ENCODE peak calls at places on chromosomes 5 and 9, in nine cellular contexts. Y is nephron progenitor cell, Q is mammary epithelial cell, C is osteoblast, D is SK-N-SH, N is GM12865, F is AG09309, G is A549, V is fibroblast of pulmonary artery. I is an unnamed sample.

GRCh38 chr9:103037508-103038477 is 42.7 kb downstream of the CYLC2 start:
- DNase-seq in Y (no peak), Q (no peak), C (no peak), D (no peak), N (no peak), F (no peak), G (no peak), V (peak), I (no peak)

GRCh38 chr5:95794070-95794516 is 28.4 kb downstream of the GLRX start:
- DNase-seq in Y (no peak), Q (no peak), C (peak), D (no peak), N (no peak), F (no peak), G (peak), V (peak), I (no peak)

GRCh38 chr5:170275376-170275994 is 22.1 kb downstream of the LCP2 start:
- DNase-seq in Y (no peak), Q (no peak), C (no peak), D (no peak), N (no peak), F (no peak), G (no peak), V (no peak), I (no peak)

GRCh38 chr5:68243251-68243650 is 27.7 kb downstream of the PIK3R1 start:
- DNase-seq in Y (no peak), Q (no peak), C (no peak), D (no peak), N (no peak), F (no peak), G (no peak), V (no peak), I (no peak)

GRCh38 chr9:37953775-37954437 is 50.0 kb upstream of the SLC25A51 start:
- DNase-seq in Y (no peak), Q (peak), C (peak), D (no peak), N (peak), F (peak), G (peak), V (peak), I (peak)

GRCh38 chr9:138072897-138073296 is 195.3 kb downstream of the CACNA1B start:
- DNase-seq in Y (no peak), Q (no peak), C (no peak), D (peak), N (no peak), F (no peak), G (no peak), V (no peak), I (no peak)

GRCh38 chr5:124741711-124742496 is 4.5 kb downstream of the ZNF608 start:
- DNase-seq in Y (no peak), Q (peak), C (peak), D (no peak), N (no peak), F (no peak), G (no peak), V (peak), I (no peak)

GRCh38 chr9:85432599-85432998 is 309.2 kb downstream of the AGTPBP1 start:
- DNase-seq in Y (no peak), Q (no peak), C (no peak), D (no peak), N (peak), F (no peak), G (no peak), V (no peak), I (no peak)

GRCh38 chr9:137970686-137971476 is 93.3 kb downstream of the CACNA1B start:
- DNase-seq in Y (peak), Q (no peak), C (peak), D (peak), N (no peak), F (no peak), G (no peak), V (no peak), I (no peak)

GRCh38 chr5:56350030-56350594 is 117.0 kb upstream of the ANKRD55 start:
- DNase-seq in Y (no peak), Q (no peak), C (peak), D (no peak), N (no peak), F (no peak), G (no peak), V (no peak), I (no peak)

GRCh38 chr5:110289213-110289810 is 437.2 kb downstream of the TMEM232 start:
- DNase-seq in Y (no peak), Q (no peak), C (no peak), D (no peak), N (no peak), F (no peak), G (no peak), V (no peak), I (no peak)

GRCh38 chr5:38497946-38498345 is 58.5 kb downstream of the LIFR start:
- DNase-seq in Y (no peak), Q (no peak), C (no peak), D (no peak), N (no peak), F (no peak), G (peak), V (peak), I (no peak)

GRCh38 chr9:38068866-38069628 is at the start of gene SHB:
- DNase-seq in Y (peak), Q (peak), C (peak), D (peak), N (peak), F (no peak), G (peak), V (peak), I (peak)

GRCh38 chr9:117492476-117492875 is 77.6 kb upstream of the ASTN2 start:
- DNase-seq in Y (no peak), Q (no peak), C (no peak), D (no peak), N (no peak), F (no peak), G (no peak), V (no peak), I (no peak)

GRCh38 chr9:91122755-91123154 is 239.0 kb downstream of the AUH start:
- DNase-seq in Y (no peak), Q (peak), C (no peak), D (no peak), N (no peak), F (no peak), G (no peak), V (no peak), I (no peak)

GRCh38 chr9:16257604-16258003 is 612.9 kb downstream of the BNC2 start:
- DNase-seq in Y (no peak), Q (no peak), C (peak), D (no peak), N (no peak), F (no peak), G (peak), V (peak), I (no peak)

GRCh38 chr5:79702606-79703380 is 13.2 kb downstream of the CMYA5 start:
- DNase-seq in Y (peak), Q (peak), C (no peak), D (peak), N (peak), F (peak), G (no peak), V (peak), I (no peak)

GRCh38 chr5:175325681-175326080 is 118.3 kb downstream of the DRD1 start:
- DNase-seq in Y (no peak), Q (peak), C (peak), D (no peak), N (no peak), F (peak), G (peak), V (no peak), I (no peak)

GRCh38 chr9:127554966-127555829 is 56.9 kb upstream of the STXBP1 start:
- DNase-seq in Y (no peak), Q (no peak), C (peak), D (no peak), N (no peak), F (no peak), G (no peak), V (no peak), I (no peak)

GRCh38 chr5:35061216-35061615 is 13.5 kb upstream of the AGXT2 start:
- DNase-seq in Y (no peak), Q (no peak), C (no peak), D (no peak), N (no peak), F (no peak), G (no peak), V (peak), I (no peak)

GRCh38 chr5:107272954-107273353 is 397.8 kb downstream of the EFNA5 start:
- DNase-seq in Y (no peak), Q (no peak), C (no peak), D (no peak), N (no peak), F (no peak), G (no peak), V (peak), I (no peak)

GRCh38 chr9:137607141-137607857 is 1.8 kb downstream of the ARRDC1 start:
- DNase-seq in Y (no peak), Q (no peak), C (peak), D (no peak), N (no peak), F (no peak), G (no peak), V (no peak), I (no peak)

GRCh38 chr5:177492841-177493240 is 4.6 kb downstream of the PDLIM7 start:
- DNase-seq in Y (no peak), Q (no peak), C (no peak), D (no peak), N (no peak), F (no peak), G (no peak), V (no peak), I (peak)

GRCh38 chr5:132746592-132747063 is 598 bp upstream of the CCNI2 start:
- DNase-seq in Y (no peak), Q (no peak), C (no peak), D (no peak), N (peak), F (no peak), G (peak), V (no peak), I (no peak)
- TF ChIP-seq CTCF in Y (no peak), Q (peak), C (peak), D (peak), N (peak), F (peak), G (peak), V (peak), I (peak)

GRCh38 chr5:148730955-148731898 is 76.9 kb upstream of the HTR4 start:
- DNase-seq in Y (peak), Q (peak), C (no peak), D (peak), N (peak), F (peak), G (peak), V (peak), I (peak)

GRCh38 chr5:148730272-148730954 is 76.1 kb upstream of the HTR4 start:
- DNase-seq in Y (no peak), Q (peak), C (no peak), D (no peak), N (no peak), F (no peak), G (peak), V (peak), I (no peak)

GRCh38 chr5:148732692-148733091 is 78.4 kb upstream of the HTR4 start:
- DNase-seq in Y (no peak), Q (no peak), C (no peak), D (no peak), N (no peak), F (no peak), G (no peak), V (no peak), I (no peak)

GRCh38 chr5:148725675-148726074 is 71.3 kb upstream of the HTR4 start:
- DNase-seq in Y (no peak), Q (no peak), C (no peak), D (no peak), N (no peak), F (no peak), G (no peak), V (no peak), I (no peak)

GRCh38 chr5:148729182-148729581 is 74.9 kb upstream of the HTR4 start:
- DNase-seq in Y (no peak), Q (no peak), C (peak), D (peak), N (no peak), F (no peak), G (peak), V (no peak), I (no peak)
- TF ChIP-seq CTCF in Y (no peak), Q (no peak), C (peak), D (peak), N (peak), F (peak), G (no peak), V (peak), I (no peak)

GRCh38 chr9:34140853-34141252 is 14.4 kb upstream of the DCAF12 start:
- DNase-seq in Y (no peak), Q (no peak), C (no peak), D (no peak), N (no peak), F (no peak), G (no peak), V (peak), I (no peak)

GRCh38 chr9:34145165-34145564 is 18.7 kb upstream of the DCAF12 start:
- DNase-seq in Y (no peak), Q (no peak), C (peak), D (no peak), N (peak), F (no peak), G (peak), V (no peak), I (no peak)

GRCh38 chr9:34139477-34140146 is 13.1 kb upstream of the DCAF12 start:
- DNase-seq in Y (no peak), Q (peak), C (peak), D (peak), N (peak), F (peak), G (peak), V (peak), I (no peak)

DNA sequence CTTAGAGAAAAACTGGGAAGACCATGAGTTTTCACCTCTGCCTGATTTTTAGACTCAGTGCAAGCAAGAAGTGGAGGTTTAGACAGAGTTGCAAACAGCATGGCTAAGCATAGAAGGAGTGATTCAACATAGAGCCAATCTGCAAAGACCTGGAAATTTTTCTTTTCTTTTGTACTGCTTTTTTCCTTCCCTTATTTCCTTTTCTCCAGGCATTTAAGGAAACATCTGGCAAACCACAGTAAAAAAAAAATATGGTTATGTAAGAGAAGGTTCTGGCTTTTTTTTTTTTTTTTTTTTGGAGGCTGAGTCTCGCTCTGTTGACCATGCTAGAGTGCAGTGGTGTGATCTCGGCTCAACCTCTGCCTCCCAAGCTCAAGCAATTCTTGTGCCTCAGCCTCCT is 16.6 kb upstream of the DCAF12 start:
- DNase-seq in Y (no peak), Q (no peak), C (peak), D (no peak), N (no peak), F (no peak), G (no peak), V (no peak), I (no peak)
- TF ChIP-seq CTCF in Y (no peak), Q (no peak), C (no peak), D (no peak), N (no peak), F (no peak), G (no peak), V (no peak), I (no peak)

GRCh38 chr9:120900821-120901220 is 23.8 kb upstream of the PHF19 start:
- DNase-seq in Y (no peak), Q (no peak), C (no peak), D (no peak), N (peak), F (no peak), G (no peak), V (no peak), I (no peak)
- TF ChIP-seq CTCF in Y (no peak), Q (no peak), C (no peak), D (no peak), N (no peak), F (no peak), G (no peak), V (no peak), I (no peak)

DNA sequence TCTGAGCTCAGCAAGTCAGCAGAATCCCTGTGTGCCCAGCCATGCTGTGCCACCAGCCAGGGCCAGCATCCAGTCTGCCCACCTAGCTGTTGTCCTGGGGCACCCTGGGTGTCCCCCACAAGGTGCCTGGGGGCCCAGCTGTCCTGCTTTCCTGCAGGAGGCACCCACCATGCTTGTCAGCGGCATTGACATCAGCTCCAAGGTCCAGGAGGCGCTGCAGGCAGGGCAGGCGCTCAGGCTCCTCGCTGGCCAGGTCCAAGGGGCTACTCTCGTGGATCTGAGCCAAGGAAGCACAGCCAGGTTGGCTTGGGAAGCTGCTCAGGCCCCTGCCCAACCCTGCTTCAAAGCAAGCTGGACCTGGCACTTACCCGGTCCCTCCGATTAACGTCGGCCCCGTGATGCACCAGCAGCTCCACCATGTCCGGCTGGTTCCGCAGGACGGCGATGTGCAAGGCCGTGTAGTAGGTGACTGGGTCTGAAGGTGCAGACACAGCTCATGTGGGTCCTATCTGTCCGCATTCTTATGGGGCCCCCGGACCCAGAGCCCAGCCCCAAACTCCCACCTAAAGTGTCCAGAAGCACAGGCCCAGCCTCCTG is 2.8 kb downstream of the ASB6 start:
- DNase-seq in Y (no peak), Q (no peak), C (no peak), D (no peak), N (no peak), F (no peak), G (no peak), V (no peak), I (no peak)
- TF ChIP-seq CTCF in Y (no peak), Q (no peak), C (no peak), D (no peak), N (no peak), F (no peak), G (no peak), V (no peak), I (no peak)

DNA sequence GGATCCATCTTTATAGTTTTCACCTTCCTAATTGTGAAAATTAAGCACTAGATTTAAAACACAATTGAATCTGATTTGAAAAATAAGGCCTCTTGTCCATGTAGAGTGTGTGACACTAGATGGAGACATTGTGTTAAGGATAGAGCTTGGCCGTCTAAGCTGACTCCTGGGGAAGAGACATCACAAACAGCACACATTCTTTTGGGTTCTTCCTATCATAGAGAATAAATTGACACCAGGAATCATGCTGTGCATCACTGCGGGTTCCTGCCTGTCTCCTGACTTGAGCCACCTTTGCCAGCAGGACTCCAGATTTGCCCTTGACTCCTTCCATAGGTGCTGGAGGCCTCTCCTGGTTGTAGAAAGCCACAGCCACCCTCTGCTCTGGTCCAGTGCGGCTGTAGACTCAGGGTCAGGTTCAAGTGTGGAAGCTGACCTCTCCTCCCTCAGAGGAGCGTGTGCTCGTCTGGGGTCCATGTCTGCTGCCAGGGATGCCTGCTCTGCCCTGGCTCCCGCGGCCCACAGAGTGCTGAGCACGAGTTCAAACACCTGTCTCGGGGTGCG is 11.2 kb downstream of the ROPN1L start:
- DNase-seq in Y (peak), Q (peak), C (peak), D (peak), N (peak), F (peak), G (peak), V (peak), I (peak)
- TF ChIP-seq CTCF in Y (peak), Q (peak), C (peak), D (peak), N (peak), F (peak), G (peak), V (peak), I (peak)

I was measured in GM13977.